ENCODE peak calls at places on chromosomes 1 and 21, in four cellular contexts. F is M059J, Q is GF-D8, H is ureter. D is an unnamed sample.

GRCh38 chr1:16117369-16117768 is 38.5 kb downstream of the EPHA2 start:
- DNase-seq in F (peak; percentile 95), Q (no peak), H (no peak), D (no peak)

GRCh38 chr1:237386362-237387143 is 344.6 kb downstream of the RYR2 start:
- DNase-seq in F (peak; percentile 11), Q (no peak), H (no peak), D (no peak)

GRCh38 chr1:52127181-52128175 is 14.4 kb upstream of the ZFYVE9 start:
- DNase-seq in F (peak; percentile 69), Q (peak; percentile 45), H (no peak), D (peak; percentile 30)

GRCh38 chr1:21706151-21706835 is 37.1 kb upstream of the RAP1GAP start:
- DNase-seq in F (no peak), Q (peak; percentile 91), H (no peak), D (no peak)

GRCh38 chr1:2101531-2101930 is 51.3 kb downstream of the PRKCZ start:
- DNase-seq in F (no peak), Q (no peak), H (no peak), D (no peak)

GRCh38 chr1:10838541-10838940 is 42.1 kb upstream of the CASZ1 start:
- DNase-seq in F (no peak), Q (no peak), H (no peak), D (no peak)

GRCh38 chr1:4593106-4593505 is 61.3 kb upstream of the AJAP1 start:
- DNase-seq in F (no peak), Q (no peak), H (no peak), D (no peak)

GRCh38 chr1:182642461-182642860 is 38.3 kb upstream of the RGS16 start:
- DNase-seq in F (no peak), Q (no peak), H (no peak), D (no peak)

GRCh38 chr21:14213164-14213563 is 2.4 kb upstream of the LIPI start:
- DNase-seq in F (no peak), Q (no peak), H (no peak), D (no peak)

GRCh38 chr1:20988030-20988825 is 188.5 kb downstream of the EIF4G3 start:
- DNase-seq in F (no peak), Q (no peak), H (no peak), D (no peak)

GRCh38 chr1:16072095-16072494 is 1.4 kb downstream of the FAM131C start:
- DNase-seq in F (no peak), Q (no peak), H (no peak), D (no peak)

GRCh38 chr1:172135076-172135672 is 285.3 kb upstream of the C1orf105 start:
- DNase-seq in F (no peak), Q (no peak), H (no peak), D (no peak)

GRCh38 chr1:33586111-33586510 is 113.7 kb downstream of the ZSCAN20 start:
- DNase-seq in F (peak; percentile 89), Q (no peak), H (no peak), D (no peak)

GRCh38 chr1:31869473-31869872 is 53.7 kb upstream of the SPOCD1 start:
- DNase-seq in F (no peak), Q (peak; percentile 56), H (no peak), D (no peak)

GRCh38 chr1:9291914-9292360 is 757 bp upstream of the SPSB1 start:
- DNase-seq in F (peak; percentile 54), Q (no peak), H (no peak), D (no peak)

GRCh38 chr1:77416692-77417450 is 135.1 kb downstream of the AK5 start:
- DNase-seq in F (peak; percentile 36), Q (no peak), H (no peak), D (no peak)

GRCh38 chr1:26059906-26060305 is 7.5 kb downstream of the TRIM63 start:
- DNase-seq in F (no peak), Q (no peak), H (no peak), D (no peak)

GRCh38 chr1:108121361-108122143 is 78.6 kb downstream of the SLC25A24 start:
- DNase-seq in F (no peak), Q (no peak), H (no peak), D (no peak)

GRCh38 chr1:172991674-172992400 is 58.9 kb downstream of the TNFSF18 start:
- DNase-seq in F (no peak), Q (peak; percentile 17), H (no peak), D (no peak)

GRCh38 chr21:40546657-40547056 is 300.3 kb downstream of the DSCAM start:
- DNase-seq in F (no peak), Q (peak; percentile 7), H (no peak), D (no peak)

GRCh38 chr1:202213361-202214088 is 19.9 kb downstream of the LGR6 start:
- DNase-seq in F (peak; percentile 42), Q (no peak), H (no peak), D (no peak)

GRCh38 chr1:10253755-10254154 is 43.4 kb downstream of the KIF1B start:
- DNase-seq in F (peak; percentile 85), Q (peak; percentile 29), H (no peak), D (peak; percentile 31)